ENCODE peak calls at places on chromosomes 4 and X, in four cellular contexts. Q, U, I and T are unnamed samples.

GRCh38 chr4:128924951-128925350 is 115.5 kb downstream of the JADE1 start:
- DNase-seq in I (no peak), Q (no peak), U (no peak), T (no peak)

GRCh38 chr4:3641501-3641900 is 109.3 kb upstream of the LRPAP1 start:
- DNase-seq in I (no peak), U (no peak), Q (no peak), T (no peak)

GRCh38 chr4:40562681-40563080 is 67.0 kb downstream of the RBM47 start:
- DNase-seq in Q (no peak), U (no peak), I (no peak), T (no peak)

GRCh38 chr4:82097504-82097903 is 276.3 kb downstream of the HNRNPD start:
- DNase-seq in I (no peak), U (no peak), Q (no peak), T (no peak)

GRCh38 chr4:37245391-37245954 is 930 bp downstream of the NWD2 start:
- DNase-seq in Q (no peak), I (no peak), U (no peak), T (no peak)

GRCh38 chr4:7900351-7900750 is 39.3 kb downstream of the AFAP1 start:
- DNase-seq in U (no peak), Q (no peak), I (peak), T (no peak)

GRCh38 chr4:3807861-3808521 is 41.8 kb downstream of the ADRA2C start:
- DNase-seq in I (no peak), Q (no peak), U (no peak), T (no peak)

GRCh38 chr4:91058345-91058744 is 931.2 kb downstream of the CCSER1 start:
- DNase-seq in Q (no peak), U (no peak), I (no peak), T (no peak)

GRCh38 chrX:137290011-137290410 is 256.2 kb upstream of the GPR101 start:
- DNase-seq in I (no peak), U (no peak), Q (no peak), T (no peak)

GRCh38 chr4:71029504-71029903 is 36.1 kb downstream of the DCK start:
- DNase-seq in Q (no peak), U (no peak), I (no peak), T (no peak)

GRCh38 chr4:26802790-26803189 is 57.9 kb upstream of the STIM2 start:
- DNase-seq in Q (no peak), U (no peak), I (no peak), T (no peak)

GRCh38 chrX:2691543-2692220 is 587 bp downstream of the CD99 start:
- DNase-seq in U (peak), Q (no peak), I (no peak), T (peak)

GRCh38 chr4:118338518-118338917 is 14.3 kb downstream of the PRSS12 start:
- DNase-seq in I (no peak), Q (no peak), U (no peak), T (no peak)

GRCh38 chrX:28520786-28521185 is 66.5 kb upstream of the IL1RAPL1 start:
- DNase-seq in Q (no peak), I (no peak), U (no peak), T (no peak)

DNA sequence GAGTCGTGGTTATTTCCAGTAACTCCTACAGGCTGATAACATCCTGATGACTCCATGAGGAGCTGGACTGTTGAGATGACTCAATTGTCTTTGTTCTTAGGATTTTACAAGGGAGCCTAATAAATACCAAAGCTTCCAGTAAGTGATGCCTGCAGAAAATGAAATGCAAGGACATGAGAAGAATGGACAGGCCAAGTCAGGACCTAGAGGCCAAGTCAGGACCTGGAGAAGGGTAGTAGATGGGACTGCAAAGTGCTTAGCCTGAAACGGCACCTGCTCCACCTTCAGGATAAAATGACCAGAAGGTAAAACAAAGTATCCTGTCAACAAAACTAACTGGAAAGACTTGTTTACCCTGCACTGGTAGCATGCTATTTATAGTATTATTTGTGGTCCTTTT is 6.4 kb upstream of the SLC10A6 start:
- DNase-seq in U (no peak), Q (no peak), I (no peak), T (no peak)
- TF ChIP-seq RNF2 in U (no peak), Q (no peak), I (no peak), T (no peak)

GRCh38 chr4:173609158-173609557 is 79.1 kb upstream of the HAND2 start:
- DNase-seq in I (no peak), U (no peak), Q (no peak), T (no peak)
- TF ChIP-seq KDM1A in I (no peak), U (no peak), Q (no peak), T (no peak)

GRCh38 chr4:136811496-136812077 is 720.7 kb downstream of the PCDH18 start:
- DNase-seq in Q (no peak), I (no peak), U (no peak), T (no peak)

GRCh38 chr4:136805582-136805981 is 726.7 kb downstream of the PCDH18 start:
- DNase-seq in U (no peak), I (no peak), Q (no peak), T (no peak)

GRCh38 chr4:136812100-136812880 is 720.0 kb downstream of the PCDH18 start:
- DNase-seq in U (no peak), I (no peak), Q (no peak), T (no peak)

DNA sequence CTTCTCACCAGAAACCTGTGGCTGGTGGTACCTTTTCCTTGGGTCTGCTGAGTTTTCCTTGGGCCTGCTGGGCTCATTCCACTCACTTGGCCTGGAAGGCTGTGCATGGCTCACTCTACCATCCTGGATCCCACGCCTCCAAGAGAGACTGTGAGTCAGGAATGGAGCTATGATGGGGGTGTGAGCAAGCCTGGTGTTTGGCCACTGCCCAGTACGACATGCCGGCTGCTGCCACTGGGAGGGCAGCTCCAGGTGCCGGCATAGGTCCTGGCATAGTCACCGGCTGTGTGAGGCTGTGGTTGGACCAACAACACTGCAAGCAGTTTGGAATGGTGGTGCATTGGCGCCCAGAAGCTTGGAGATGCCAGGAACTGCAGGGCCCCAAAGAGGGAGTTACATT is 721.7 kb downstream of the PCDH18 start:
- DNase-seq in I (no peak), Q (no peak), U (no peak), T (no peak)
- TF ChIP-seq RNF2 in I (no peak), Q (no peak), U (no peak), T (no peak)

DNA sequence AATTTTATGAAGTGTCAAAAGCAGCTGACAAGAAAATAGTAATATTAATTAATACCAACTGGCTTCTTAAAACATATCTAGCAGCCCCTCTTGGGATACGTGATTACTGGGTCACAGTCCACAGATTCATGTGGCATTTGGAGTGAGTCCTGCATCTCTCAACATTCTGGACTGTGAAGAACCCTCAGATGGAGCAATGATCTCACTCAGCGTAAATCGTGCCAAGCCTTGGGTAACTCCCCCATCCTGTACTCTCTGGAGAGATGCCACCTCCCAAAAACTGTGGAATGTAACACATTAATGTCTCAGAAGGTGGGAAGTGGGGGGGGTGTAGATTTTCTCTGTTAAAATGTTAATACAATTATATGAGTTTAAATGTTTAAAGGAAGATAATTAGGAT is 118.2 kb upstream of the IQCM start:
- DNase-seq in Q (no peak), U (no peak), I (no peak), T (no peak)
- TF ChIP-seq KDM1A in Q (no peak), U (no peak), I (no peak), T (no peak)

DNA sequence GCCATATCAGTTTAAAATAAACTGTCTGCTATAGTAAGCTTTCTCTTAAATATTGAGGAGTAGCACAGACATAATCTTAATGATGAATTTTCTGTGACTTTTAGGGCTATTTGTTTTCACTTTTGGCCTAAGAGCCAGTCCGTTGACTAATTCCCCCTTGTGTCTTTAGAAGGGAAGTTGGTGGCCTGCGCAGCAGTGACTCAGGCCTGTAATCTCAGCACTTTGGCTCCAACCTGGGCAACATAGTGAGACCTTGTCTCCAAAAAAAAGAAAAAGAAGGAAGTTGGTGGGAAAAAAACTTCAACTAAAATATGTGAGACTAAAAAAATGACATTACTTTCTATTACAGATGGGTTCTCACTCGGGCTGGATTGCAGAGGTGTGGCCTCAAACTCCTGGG is 3.4 kb downstream of the NCAPG start:
- DNase-seq in I (no peak), Q (no peak), U (no peak), T (no peak)
- TF ChIP-seq RNF2 in I (no peak), Q (no peak), U (no peak), T (no peak)

GRCh38 chr4:44716597-44716996 is 9.8 kb downstream of the GNPDA2 start:
- DNase-seq in I (no peak), U (no peak), Q (no peak), T (no peak)
- TF ChIP-seq KDM1A in I (no peak), U (no peak), Q (no peak), T (no peak)